ENCODE peak calls at places on chromosomes 13 and 19, in six cellular contexts. S is IMR-90, E is neuronal stem cell, B is H1, H is mesenchymal stem cell, U is trophoblast cell. J is an unnamed sample.

GRCh38 chr19:50326101-50326664 is 3.0 kb downstream of the KCNC3 start:
- DNase-seq in S (no peak), E (no peak), B (peak; percentile 68), H (no peak), U (no peak), J (no peak)

GRCh38 chr19:5037936-5038335 is 69.0 kb downstream of the KDM4B start:
- DNase-seq in S (no peak), E (no peak), B (no peak), H (no peak), U (no peak), J (no peak)

GRCh38 chr19:39671739-39672363 is 16.1 kb downstream of the LGALS16 start:
- DNase-seq in S (peak; percentile 43), E (peak; percentile 46), B (peak; percentile 50), H (peak; percentile 45), U (peak; percentile 53), J (peak; percentile 55)

GRCh38 chr13:20713751-20714150 is 10.3 kb downstream of the IL17D start:
- DNase-seq in S (peak; percentile 39), E (no peak), B (no peak), H (peak; percentile 23), U (no peak), J (no peak)

GRCh38 chr13:30429721-30430694 is 7.7 kb downstream of the UBE2L5 start:
- DNase-seq in S (peak; percentile 95), E (no peak), B (no peak), H (peak; percentile 91), U (peak; percentile 40), J (no peak)

GRCh38 chr13:97852181-97852874 is 101.1 kb upstream of the IPO5 start:
- DNase-seq in S (no peak), E (no peak), B (no peak), H (no peak), U (no peak), J (no peak)

GRCh38 chr13:110561335-110562033 is at the start of gene RAB20:
- DNase-seq in S (peak; percentile 76), E (peak; percentile 56), B (peak; percentile 83), H (peak; percentile 91), U (peak; percentile 70), J (peak; percentile 84)

GRCh38 chr13:48334534-48335127 is 31.1 kb downstream of the RB1 start:
- DNase-seq in S (peak; percentile 45), E (no peak), B (no peak), H (peak; percentile 49), U (no peak), J (no peak)

GRCh38 chr13:71285700-71286099 is 581.3 kb downstream of the DACH1 start:
- DNase-seq in S (no peak), E (no peak), B (no peak), H (peak; percentile 9), U (no peak), J (no peak)

GRCh38 chr19:14383556-14383897 is 2.3 kb downstream of the ADGRE5 start:
- DNase-seq in S (peak; percentile 39), E (no peak), B (no peak), H (no peak), U (no peak), J (no peak)

GRCh38 chr19:45424191-45425058 is 708 bp upstream of the ERCC1 start:
- DNase-seq in S (peak; percentile 98), E (no peak), B (peak; percentile 76), H (peak; percentile 99), U (peak; percentile 90), J (peak; percentile 86)

GRCh38 chr13:88142653-88143052 is 471.5 kb downstream of the SLITRK5 start:
- DNase-seq in S (no peak), E (no peak), B (no peak), H (no peak), U (no peak), J (no peak)

GRCh38 chr19:16153582-16154336 is 10.3 kb downstream of the HSH2D start:
- DNase-seq in S (no peak), E (no peak), B (no peak), H (no peak), U (no peak), J (no peak)

GRCh38 chr19:1648926-1649541 is 3.4 kb downstream of the TCF3 start:
- DNase-seq in S (no peak), E (no peak), B (no peak), H (no peak), U (no peak), J (no peak)

GRCh38 chr19:15276620-15277019 is 44.4 kb upstream of the EPHX3 start:
- DNase-seq in S (no peak), E (no peak), B (no peak), H (no peak), U (peak; percentile 29), J (no peak)

GRCh38 chr19:13430790-13431582 is 75.3 kb downstream of the CACNA1A start:
- DNase-seq in S (peak; percentile 42), E (peak; percentile 17), B (peak; percentile 85), H (peak; percentile 6), U (peak; percentile 6), J (peak; percentile 71)

GRCh38 chr19:9934132-9934950 is 2.0 kb downstream of the OLFM2 start:
- DNase-seq in S (peak; percentile 69), E (peak; percentile 87), B (peak; percentile 100), H (peak; percentile 72), U (peak; percentile 23), J (peak; percentile 87)

GRCh38 chr19:51251453-51251790 is 542 bp downstream of the SIGLECL1 start:
- DNase-seq in S (no peak), E (no peak), B (no peak), H (no peak), U (peak; percentile 17), J (no peak)

GRCh38 chr13:83312194-83312593 is 570.1 kb downstream of the SLITRK1 start:
- DNase-seq in S (peak; percentile 6), E (no peak), B (no peak), H (peak; percentile 18), U (no peak), J (no peak)

GRCh38 chr13:85500716-85501256 is 298.4 kb downstream of the SLITRK6 start:
- DNase-seq in S (no peak), E (no peak), B (no peak), H (no peak), U (no peak), J (no peak)

GRCh38 chr19:55158848-55159793 is 1.6 kb upstream of the TNNI3 start:
- DNase-seq in S (no peak), E (no peak), B (no peak), H (no peak), U (no peak), J (peak; percentile 73)

GRCh38 chr19:55160128-55160985 is 2.8 kb upstream of the TNNI3 start:
- DNase-seq in S (peak; percentile 67), E (peak; percentile 87), B (peak; percentile 100), H (peak; percentile 80), U (peak; percentile 87), J (peak; percentile 99)

GRCh38 chr19:55158423-55158822 is 891 bp upstream of the TNNI3 start:
- DNase-seq in S (no peak), E (no peak), B (no peak), H (no peak), U (no peak), J (no peak)

GRCh38 chr19:55161571-55162322 is 4.2 kb upstream of the TNNI3 start:
- DNase-seq in S (no peak), E (no peak), B (no peak), H (no peak), U (no peak), J (no peak)

DNA sequence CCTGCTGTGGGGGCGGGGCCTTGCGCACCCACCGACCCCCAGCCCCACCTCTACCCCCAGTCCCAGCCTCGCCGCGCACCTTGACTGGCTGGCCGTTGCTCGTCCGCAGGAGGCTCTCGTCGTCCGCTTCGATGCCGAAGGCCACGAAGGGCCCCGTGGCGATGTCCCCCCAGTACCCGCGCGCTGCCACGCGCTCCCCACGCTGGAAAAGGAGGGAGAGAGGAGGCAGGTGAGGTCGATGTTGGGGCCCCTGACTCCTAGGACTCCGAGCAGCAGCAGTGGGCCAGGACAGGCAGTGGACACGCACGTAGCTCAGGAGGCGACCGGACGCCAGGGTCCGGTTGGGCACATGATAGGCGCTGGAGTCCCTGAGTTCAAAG is 3.4 kb upstream of the TNNI3 start:
- DNase-seq in S (no peak), E (no peak), B (no peak), H (no peak), U (no peak), J (no peak)
- H3K14ac ChIP-seq in S (no peak overlapping the region), E (peak overlapping the region; percentile 21), B (no peak overlapping the region), H (no peak overlapping the region), U (no peak overlapping the region), J (no peak overlapping the region)

GRCh38 chr19:54461201-54462071 is 2.1 kb downstream of the LENG9 start:
- DNase-seq in S (peak; percentile 54), E (no peak), B (no peak), H (peak; percentile 21), U (no peak), J (no peak)
- H3K9ac ChIP-seq in S (peak overlapping the region; percentile 18), E (no peak overlapping the region), B (no peak overlapping the region), H (peak overlapping the region; percentile 87), U (no peak overlapping the region), J (no peak overlapping the region)

GRCh38 chr13:78194904-78195639 is 276.4 kb upstream of the EDNRB start:
- DNase-seq in S (peak; percentile 69), E (peak; percentile 26), B (no peak), H (no peak), U (peak; percentile 7), J (no peak)
- H2AK5ac ChIP-seq in S (no peak overlapping the region), E (no peak overlapping the region), B (no peak overlapping the region), H (no peak overlapping the region), U (no peak overlapping the region), J (no peak overlapping the region)

GRCh38 chr13:50144473-50145160 is 129.4 kb downstream of the KCNRG start:
- DNase-seq in S (no peak), E (no peak), B (no peak), H (peak; percentile 42), U (no peak), J (no peak)

GRCh38 chr13:50141660-50142010 is 126.4 kb downstream of the KCNRG start:
- DNase-seq in S (no peak), E (no peak), B (no peak), H (no peak), U (no peak), J (no peak)

GRCh38 chr13:50140153-50140552 is 124.9 kb downstream of the KCNRG start:
- DNase-seq in S (no peak), E (no peak), B (no peak), H (no peak), U (no peak), J (no peak)

GRCh38 chr13:50136678-50137077 is 121.4 kb downstream of the KCNRG start:
- DNase-seq in S (no peak), E (no peak), B (no peak), H (no peak), U (no peak), J (no peak)

DNA sequence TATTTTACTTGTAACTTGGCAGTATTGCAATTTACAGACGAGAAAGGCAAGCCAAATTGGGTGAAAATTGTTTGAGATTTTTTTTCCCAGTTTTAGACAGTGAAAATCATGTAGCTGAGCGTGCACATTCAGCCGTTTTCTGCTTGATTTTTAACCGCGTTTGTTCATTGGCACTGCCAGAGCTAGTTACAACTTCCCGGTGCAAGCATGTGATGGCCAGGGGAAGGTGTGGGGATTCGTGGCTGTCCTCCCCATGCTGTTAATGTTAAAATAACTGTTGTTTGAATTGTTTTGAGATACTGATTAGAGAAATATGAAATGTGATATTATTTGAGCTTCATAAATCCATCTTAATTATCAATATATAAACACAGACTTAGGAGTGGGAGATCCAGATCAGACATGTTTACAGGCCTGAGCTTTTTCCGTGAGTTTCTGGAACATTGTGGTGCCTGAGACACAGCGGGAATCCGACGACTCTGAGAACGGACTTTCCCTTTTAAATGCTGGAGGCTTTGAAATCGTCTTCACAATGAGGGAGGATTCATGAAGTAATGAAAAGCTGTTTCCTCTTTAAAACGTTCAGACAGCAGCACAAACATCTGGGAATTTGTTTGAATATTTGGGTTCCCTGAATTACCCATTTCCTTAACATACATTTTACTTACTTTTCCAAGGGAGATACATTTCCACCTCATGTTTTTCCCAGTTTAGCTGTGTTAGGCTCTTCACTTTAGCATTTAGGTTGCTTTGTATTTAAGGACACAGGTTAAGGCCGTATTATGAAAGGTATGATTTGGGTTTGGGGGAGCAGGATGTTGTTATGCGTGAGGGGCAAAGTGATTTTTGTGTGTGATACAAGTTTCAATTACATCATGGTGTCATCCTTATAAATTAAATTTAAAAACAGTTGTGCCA is 125.8 kb downstream of the KCNRG start:
- DNase-seq in S (no peak), E (peak; percentile 17), B (no peak), H (no peak), U (no peak), J (no peak)
- H3K14ac ChIP-seq in S (no peak overlapping the region), E (no peak overlapping the region), B (no peak overlapping the region), H (no peak overlapping the region), U (no peak overlapping the region), J (no peak overlapping the region)

J was measured in H9.